ENCODE peak calls at places on chromosomes 1 and 21, in seven cellular contexts. G, D, C, Z, U, H and O are unnamed samples.

GRCh38 chr1:31476891-31477846 is 64.2 kb downstream of the SERINC2 start:
- DNase-seq in G (peak; percentile 50), D (peak; percentile 90), C (peak; percentile 16), Z (no peak), U (no peak), H (no peak), O (peak; percentile 86)

GRCh38 chr1:22892789-22893188 is 79.9 kb downstream of the LACTBL1 start:
- DNase-seq in G (peak; percentile 39), D (no peak), C (no peak), Z (no peak), U (no peak), H (no peak), O (no peak)

GRCh38 chr1:205313681-205314308 is 7.8 kb downstream of the NUAK2 start:
- DNase-seq in G (no peak), D (peak; percentile 97), C (no peak), Z (no peak), U (peak; percentile 20), H (no peak), O (peak; percentile 22)

GRCh38 chr1:30036666-30037065 is 686.7 kb downstream of the MATN1 start:
- DNase-seq in G (no peak), D (no peak), C (no peak), Z (no peak), U (no peak), H (no peak), O (no peak)

GRCh38 chr1:159535907-159536306 is at the start of gene OR10J5:
- DNase-seq in G (no peak), D (no peak), C (no peak), Z (no peak), U (no peak), H (no peak), O (no peak)

GRCh38 chr1:31704261-31705079 is 653 bp upstream of the COL16A1 start:
- DNase-seq in G (no peak), D (peak; percentile 56), C (no peak), Z (no peak), U (no peak), H (no peak), O (peak; percentile 16)

GRCh38 chr1:150061632-150062101 is 5.9 kb upstream of the VPS45 start:
- DNase-seq in G (no peak), D (no peak), C (no peak), Z (no peak), U (no peak), H (no peak), O (no peak)

GRCh38 chr1:10429868-10430215 is 391 bp upstream of the CENPS start:
- DNase-seq in G (no peak), D (no peak), C (no peak), Z (no peak), U (no peak), H (no peak), O (peak; percentile 31)

GRCh38 chr21:25424674-25425073 is 182.6 kb downstream of the MRPL39 start:
- DNase-seq in G (no peak), D (no peak), C (peak; percentile 16), Z (no peak), U (no peak), H (no peak), O (no peak)

GRCh38 chr1:106526650-106527049 is 529.8 kb upstream of the PRMT6 start:
- DNase-seq in G (no peak), D (no peak), C (no peak), Z (no peak), U (no peak), H (no peak), O (no peak)

GRCh38 chr1:108107658-108108057 is 92.5 kb downstream of the SLC25A24 start:
- DNase-seq in G (no peak), D (no peak), C (no peak), Z (no peak), U (no peak), H (no peak), O (no peak)

GRCh38 chr1:115679141-115679611 is 37.4 kb downstream of the VANGL1 start:
- DNase-seq in G (no peak), D (peak; percentile 42), C (no peak), Z (no peak), U (no peak), H (no peak), O (no peak)

GRCh38 chr1:95953005-95953404 is 719.0 kb downstream of the RWDD3 start:
- DNase-seq in G (peak; percentile 36), D (peak; percentile 53), C (no peak), Z (no peak), U (no peak), H (no peak), O (peak; percentile 3)

GRCh38 chr1:33177996-33178540 is 3.8 kb downstream of the TRIM62 start:
- DNase-seq in G (no peak), D (no peak), C (no peak), Z (no peak), U (no peak), H (no peak), O (no peak)

GRCh38 chr1:3369437-3370076 is 84.9 kb upstream of the ARHGEF16 start:
- DNase-seq in G (no peak), D (no peak), C (no peak), Z (no peak), U (no peak), H (no peak), O (no peak)

GRCh38 chr1:32701421-32701911 is 1.1 kb downstream of the SYNC start:
- DNase-seq in G (no peak), D (no peak), C (no peak), Z (no peak), U (no peak), H (no peak), O (no peak)

GRCh38 chr1:207954104-207954503 is 43.2 kb upstream of the CD34 start:
- DNase-seq in G (no peak), D (no peak), C (no peak), Z (no peak), U (no peak), H (no peak), O (no peak)

GRCh38 chr1:243725075-243725474 is 125.0 kb downstream of the AKT3 start:
- DNase-seq in G (no peak), D (no peak), C (no peak), Z (no peak), U (no peak), H (no peak), O (no peak)

GRCh38 chr1:110555807-110556470 is 37.0 kb upstream of the KCNA10 start:
- DNase-seq in G (peak; percentile 1), D (peak; percentile 17), C (no peak), Z (no peak), U (no peak), H (no peak), O (peak; percentile 17)

GRCh38 chr1:228838717-228839500 is 103.6 kb downstream of the RHOU start:
- DNase-seq in G (no peak), D (no peak), C (no peak), Z (no peak), U (no peak), H (no peak), O (no peak)

GRCh38 chr1:203937678-203938330 is 76.4 kb downstream of the SNRPE start:
- DNase-seq in G (no peak), D (no peak), C (no peak), Z (no peak), U (no peak), H (no peak), O (no peak)

GRCh38 chr1:58874757-58875755 is 91.2 kb upstream of the JUN start:
- DNase-seq in G (peak; percentile 97), D (peak; percentile 58), C (no peak), Z (no peak), U (no peak), H (no peak), O (peak; percentile 93)

GRCh38 chr1:41452704-41453350 is 31.7 kb downstream of the EDN2 start:
- DNase-seq in G (no peak), D (no peak), C (no peak), Z (no peak), U (no peak), H (no peak), O (no peak)

GRCh38 chr21:16309250-16309971 is 579.6 kb downstream of the USP25 start:
- DNase-seq in G (no peak), D (no peak), C (no peak), Z (no peak), U (no peak), H (no peak), O (no peak)

GRCh38 chr1:35452086-35452485 is 105.1 kb downstream of the KIAA0319L start:
- DNase-seq in G (no peak), D (no peak), C (peak; percentile 58), Z (no peak), U (no peak), H (no peak), O (no peak)

GRCh38 chr21:15850645-15851044 is 120.9 kb downstream of the USP25 start:
- DNase-seq in G (no peak), D (no peak), C (no peak), Z (no peak), U (no peak), H (no peak), O (no peak)